ENCODE peak calls at places on chromosomes 12 and 14, in six cellular contexts. D is MM.1S, S is GM23338, F is HCT116, E is GM23248, W is PC-3. Y is an unnamed sample.

GRCh38 chr14:95044463-95045254 is 112.7 kb downstream of the DICER1 start:
- DNase-seq in D (no peak), S (peak; percentile 27), F (no peak), E (no peak), W (no peak), Y (no peak)

GRCh38 chr12:124397807-124398577 is 103.1 kb downstream of the RFLNA start:
- DNase-seq in D (no peak), S (no peak), F (no peak), E (peak; percentile 57), W (no peak), Y (no peak)

GRCh38 chr12:32819424-32819823 is 63.7 kb upstream of the YARS2 start:
- DNase-seq in D (no peak), S (no peak), F (no peak), E (no peak), W (no peak), Y (no peak)

GRCh38 chr12:53253298-53253697 is 14.8 kb upstream of the ESPL1 start:
- DNase-seq in D (no peak), S (no peak), F (no peak), E (no peak), W (no peak), Y (no peak)

GRCh38 chr14:31449971-31450610 is 7.2 kb downstream of the DTD2 start:
- DNase-seq in D (peak; percentile 39), S (peak; percentile 28), F (peak; percentile 7), E (peak; percentile 68), W (peak; percentile 83), Y (peak; percentile 50)

GRCh38 chr12:128652136-128652751 is 171.5 kb downstream of the SLC15A4 start:
- DNase-seq in D (no peak), S (no peak), F (no peak), E (no peak), W (no peak), Y (no peak)

GRCh38 chr12:111505601-111506036 is 93.5 kb downstream of the ATXN2 start:
- DNase-seq in D (no peak), S (no peak), F (no peak), E (peak; percentile 8), W (no peak), Y (no peak)

GRCh38 chr14:67815573-67816235 is 686 bp downstream of the ZFYVE26 start:
- DNase-seq in D (peak; percentile 8), S (peak; percentile 27), F (no peak), E (peak; percentile 76), W (peak; percentile 41), Y (no peak)

GRCh38 chr12:89621511-89621910 is 87.1 kb downstream of the ATP2B1 start:
- DNase-seq in D (no peak), S (no peak), F (no peak), E (no peak), W (no peak), Y (no peak)

GRCh38 chr14:102573591-102574046 is 18.8 kb upstream of the RCOR1 start:
- DNase-seq in D (peak; percentile 16), S (no peak), F (no peak), E (no peak), W (no peak), Y (peak; percentile 74)

GRCh38 chr14:104871656-104872468 is 6.8 kb downstream of the CEP170B start:
- DNase-seq in D (no peak), S (no peak), F (no peak), E (peak; percentile 7), W (no peak), Y (no peak)

GRCh38 chr12:103583008-103583407 is 4.1 kb upstream of the STAB2 start:
- DNase-seq in D (no peak), S (no peak), F (no peak), E (no peak), W (no peak), Y (no peak)

GRCh38 chr12:49891476-49891875 is 12.2 kb downstream of the FAIM2 start:
- DNase-seq in D (no peak), S (no peak), F (no peak), E (no peak), W (no peak), Y (no peak)

GRCh38 chr12:53176750-53177149 is 3.8 kb upstream of the ZNF740 start:
- DNase-seq in D (no peak), S (no peak), F (no peak), E (no peak), W (no peak), Y (no peak)

GRCh38 chr14:102917469-102918211 is 4.8 kb upstream of the AMN start:
- DNase-seq in D (peak; percentile 13), S (peak; percentile 88), F (peak; percentile 18), E (peak; percentile 62), W (peak; percentile 37), Y (peak; percentile 78)

GRCh38 chr12:4274960-4275868 is 1.7 kb downstream of the CCND2 start:
- DNase-seq in D (no peak), S (peak; percentile 73), F (no peak), E (peak; percentile 57), W (no peak), Y (no peak)

GRCh38 chr14:103257211-103257962 is 76.7 kb upstream of the EIF5 start:
- DNase-seq in D (no peak), S (no peak), F (no peak), E (peak; percentile 45), W (peak; percentile 55), Y (no peak)

GRCh38 chr12:124321040-124321481 is 26.2 kb downstream of the RFLNA start:
- DNase-seq in D (peak; percentile 21), S (peak; percentile 78), F (no peak), E (peak; percentile 72), W (peak; percentile 81), Y (peak; percentile 47)

GRCh38 chr12:118061876-118062791 is 1.2 kb upstream of the WSB2 start:
- DNase-seq in D (no peak), S (peak; percentile 90), F (no peak), E (peak; percentile 75), W (peak; percentile 73), Y (peak; percentile 13)

GRCh38 chr12:118060301-118061010 is 523 bp downstream of the WSB2 start:
- DNase-seq in D (no peak), S (peak; percentile 24), F (no peak), E (peak; percentile 66), W (peak; percentile 38), Y (no peak)

GRCh38 chr12:118059645-118060275 is 1.2 kb downstream of the WSB2 start:
- DNase-seq in D (no peak), S (peak; percentile 27), F (no peak), E (peak; percentile 47), W (peak; percentile 49), Y (no peak)

GRCh38 chr12:118058881-118059644 is 1.9 kb downstream of the WSB2 start:
- DNase-seq in D (no peak), S (no peak), F (no peak), E (peak; percentile 88), W (peak; percentile 70), Y (no peak)

GRCh38 chr12:118061011-118061875 is at the start of gene WSB2:
- DNase-seq in D (peak; percentile 6), S (peak; percentile 77), F (no peak), E (peak; percentile 73), W (peak; percentile 41), Y (peak; percentile 53)
- TF ChIP-seq EZH2phosphoT487 in D (no peak), S (no peak), F (no peak), E (no peak), W (no peak), Y (no peak)

DNA sequence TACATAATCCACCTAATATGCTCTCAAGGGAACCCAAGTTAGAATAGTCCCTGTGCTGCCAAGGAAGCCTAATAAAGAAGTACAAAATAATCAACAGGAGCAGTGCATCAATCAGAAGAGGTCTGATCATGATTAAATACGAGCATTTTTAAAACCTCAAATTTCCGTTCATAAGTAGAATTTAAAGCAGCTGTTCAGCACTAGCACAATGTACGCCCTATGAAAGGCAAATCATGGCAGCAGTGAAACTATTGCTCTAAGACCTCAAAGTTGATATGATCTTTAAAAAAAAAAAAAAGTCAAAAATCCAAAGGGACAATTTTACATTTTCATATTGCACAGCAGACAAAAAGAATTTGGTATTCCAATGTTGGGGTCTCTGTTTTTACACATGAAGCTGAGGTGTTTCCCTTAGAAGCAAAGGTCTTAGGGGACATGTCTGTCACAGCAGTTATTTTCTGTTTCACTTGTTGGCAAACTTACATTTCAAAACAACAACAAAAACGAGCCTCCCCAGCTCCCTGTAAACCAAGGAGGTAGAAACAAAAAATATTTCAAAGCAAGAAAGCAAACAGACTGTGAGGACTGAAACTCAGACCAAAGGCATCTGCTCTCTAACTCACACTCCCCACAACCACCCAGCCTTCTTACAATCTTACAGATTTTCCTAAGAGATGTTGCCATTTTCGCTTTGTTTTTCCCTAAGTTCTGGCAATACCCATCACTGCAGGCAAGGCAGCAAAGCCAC is 28.2 kb downstream of the SOX5 start:
- DNase-seq in D (peak; percentile 50), S (no peak), F (no peak), E (no peak), W (no peak), Y (no peak)
- H3K27ac ChIP-seq in D (peak overlapping the region; percentile 59), S (no peak overlapping the region), F (no peak overlapping the region), E (no peak overlapping the region), W (no peak overlapping the region), Y (no peak overlapping the region)

GRCh38 chr12:131133015-131133905 is 179.6 kb downstream of the ADGRD1 start:
- DNase-seq in D (no peak), S (no peak), F (no peak), E (peak; percentile 37), W (no peak), Y (no peak)

GRCh38 chr12:131131077-131131807 is 177.5 kb downstream of the ADGRD1 start:
- DNase-seq in D (no peak), S (no peak), F (no peak), E (no peak), W (no peak), Y (no peak)

GRCh38 chr12:131130311-131130911 is 176.7 kb downstream of the ADGRD1 start:
- DNase-seq in D (no peak), S (no peak), F (no peak), E (no peak), W (no peak), Y (no peak)

GRCh38 chr12:131132118-131132892 is 178.6 kb downstream of the ADGRD1 start:
- DNase-seq in D (peak; percentile 37), S (peak; percentile 92), F (peak; percentile 47), E (peak; percentile 85), W (peak; percentile 69), Y (peak; percentile 73)

GRCh38 chr12:131131808-131132117 is 178.1 kb downstream of the ADGRD1 start:
- DNase-seq in D (no peak), S (no peak), F (no peak), E (no peak), W (no peak), Y (no peak)
- H3K9me2 ChIP-seq in D (no peaks in the 10 kb centered on the region), S (no peaks in the 10 kb centered on the region), F (no peaks in the 10 kb centered on the region), E (no peaks in the 10 kb centered on the region), W (no peaks in the 10 kb centered on the region), Y (no peaks in the 10 kb centered on the region)

GRCh38 chr14:70838076-70838475 is 28.8 kb upstream of the MAP3K9 start:
- DNase-seq in D (no peak), S (no peak), F (no peak), E (no peak), W (no peak), Y (no peak)

GRCh38 chr14:70845601-70846000 is 36.3 kb upstream of the MAP3K9 start:
- DNase-seq in D (no peak), S (no peak), F (no peak), E (no peak), W (no peak), Y (no peak)

DNA sequence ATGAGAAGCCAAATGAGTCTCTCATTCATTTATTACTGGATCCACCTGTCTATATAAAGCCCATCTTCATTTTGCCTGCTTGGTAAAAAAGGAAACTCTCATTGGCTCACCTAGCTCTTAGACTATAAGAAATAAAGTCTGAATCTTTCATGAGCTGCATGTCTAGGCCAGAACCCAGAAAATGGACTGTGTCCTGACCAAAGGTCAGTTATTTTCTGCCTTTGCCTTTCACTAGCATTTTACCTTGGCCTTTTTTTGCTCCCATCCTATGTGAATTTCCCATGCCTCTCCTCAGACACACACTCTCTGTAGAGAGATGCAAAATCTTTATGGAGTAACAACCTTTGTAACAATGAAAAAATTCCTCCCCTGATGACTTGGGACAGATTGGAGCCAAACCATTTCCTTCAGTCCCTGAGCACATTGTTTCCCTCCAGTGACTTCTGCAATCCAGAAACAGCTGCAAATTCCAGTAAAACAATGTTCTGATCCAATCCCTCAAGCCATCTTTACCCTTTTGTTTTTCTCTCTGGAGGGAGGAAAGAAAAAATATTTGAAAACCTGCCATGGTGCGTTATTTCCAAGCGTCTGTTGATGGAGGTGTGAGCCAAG is 33.6 kb upstream of the MAP3K9 start:
- DNase-seq in D (no peak), S (no peak), F (no peak), E (no peak), W (no peak), Y (no peak)
- TF ChIP-seq EZH2phosphoT487 in D (no peak), S (no peak), F (no peak), E (no peak), W (no peak), Y (no peak)